ENCODE peak calls at places on chromosomes 6 and 20, in nine cellular contexts. E is AG09309, Z is testis, M is fibroblast of pulmonary artery, A is kidney epithelial cell, J is GM23338, C is heart right ventricle, Y is esophagus squamous epithelium, I is IMR-90. U is an unnamed sample.
A peak's percentile ranks its signal among the peaks of the same experiment; 100 is the strongest.

GRCh38 chr20:44180814-44181213 is 6.2 kb downstream of the JPH2 start:
- DNase-seq in E (no peak), Z (no peak), M (peak; percentile 53), A (no peak), J (peak; percentile 45), C (peak; percentile 53), Y (no peak), I (peak; percentile 35), U (no peak)

GRCh38 chr6:130324657-130325056 is 41.2 kb upstream of the TMEM200A start:
- DNase-seq in E (peak; percentile 73), Z (no peak), M (peak; percentile 55), A (no peak), J (no peak), C (no peak), Y (no peak), I (peak; percentile 83), U (peak; percentile 58)

GRCh38 chr6:43714311-43715055 is 26.9 kb upstream of the MRPS18A start:
- DNase-seq in E (peak; percentile 23), Z (no peak), M (peak; percentile 63), A (no peak), J (no peak), C (peak; percentile 37), Y (no peak), I (peak; percentile 59), U (no peak)

GRCh38 chr6:170437719-170438401 is 115.2 kb downstream of the PSMB1 start:
- DNase-seq in E (no peak), Z (peak; percentile 5), M (no peak), A (no peak), J (no peak), C (no peak), Y (no peak), I (peak; percentile 14), U (no peak)

GRCh38 chr6:125753218-125753936 is 3.9 kb downstream of the HEY2 start:
- DNase-seq in E (no peak), Z (peak; percentile 31), M (peak; percentile 67), A (no peak), J (peak; percentile 34), C (no peak), Y (no peak), I (peak; percentile 16), U (peak; percentile 37)

GRCh38 chr20:48377940-48378339 is 449.9 kb downstream of the PREX1 start:
- DNase-seq in E (no peak), Z (no peak), M (no peak), A (no peak), J (no peak), C (no peak), Y (no peak), I (no peak), U (no peak)

GRCh38 chr6:122853259-122853995 is 64.4 kb downstream of the SMPDL3A start:
- DNase-seq in E (no peak), Z (no peak), M (no peak), A (no peak), J (no peak), C (no peak), Y (no peak), I (no peak), U (no peak)

GRCh38 chr6:52286798-52287432 is 2.4 kb upstream of the MCM3 start:
- DNase-seq in E (peak; percentile 16), Z (peak; percentile 82), M (peak; percentile 83), A (no peak), J (peak; percentile 85), C (peak; percentile 56), Y (no peak), I (peak; percentile 72), U (peak; percentile 48)

GRCh38 chr20:2986466-2986865 is 57.0 kb upstream of the GNRH2 start:
- DNase-seq in E (no peak), Z (no peak), M (peak; percentile 60), A (no peak), J (no peak), C (no peak), Y (no peak), I (peak; percentile 33), U (no peak)

GRCh38 chr20:57185188-57185743 is 81.2 kb downstream of the BMP7 start:
- DNase-seq in E (no peak), Z (no peak), M (no peak), A (no peak), J (no peak), C (no peak), Y (no peak), I (no peak), U (no peak)

GRCh38 chr6:27176096-27176495 is 71.4 kb upstream of the PRSS16 start:
- DNase-seq in E (no peak), Z (no peak), M (peak; percentile 17), A (no peak), J (no peak), C (no peak), Y (no peak), I (peak; percentile 67), U (no peak)

GRCh38 chr6:28657756-28658465 is 132.2 kb downstream of the GPX5 start:
- DNase-seq in E (no peak), Z (peak; percentile 82), M (peak; percentile 80), A (no peak), J (peak; percentile 77), C (no peak), Y (no peak), I (peak; percentile 69), U (no peak)

GRCh38 chr6:4240148-4240547 is 104.8 kb upstream of the ECI2 start:
- DNase-seq in E (no peak), Z (no peak), M (peak; percentile 4), A (no peak), J (no peak), C (no peak), Y (no peak), I (no peak), U (no peak)

GRCh38 chr6:110250838-110251237 is 70.6 kb downstream of the CDC40 start:
- DNase-seq in E (no peak), Z (no peak), M (no peak), A (no peak), J (peak; percentile 62), C (no peak), Y (no peak), I (no peak), U (no peak)
- TF ChIP-seq CTCF in E (no peak), Z (no peak), M (no peak), A (no peak), J (peak; percentile 49), C (no peak), Y (no peak), I (no peak), U (no peak)

GRCh38 chr6:14875678-14876063 is 370.2 kb upstream of the JARID2 start:
- DNase-seq in E (no peak), Z (no peak), M (no peak), A (no peak), J (no peak), C (no peak), Y (no peak), I (no peak), U (no peak)

GRCh38 chr6:14880052-14880451 is 365.8 kb upstream of the JARID2 start:
- DNase-seq in E (no peak), Z (peak; percentile 48), M (no peak), A (no peak), J (no peak), C (no peak), Y (no peak), I (no peak), U (no peak)

GRCh38 chr6:14874975-14875677 is 370.7 kb upstream of the JARID2 start:
- DNase-seq in E (no peak), Z (no peak), M (no peak), A (no peak), J (no peak), C (no peak), Y (no peak), I (no peak), U (no peak)

GRCh38 chr6:14877758-14878157 is 368.1 kb upstream of the JARID2 start:
- DNase-seq in E (no peak), Z (no peak), M (peak; percentile 5), A (no peak), J (no peak), C (no peak), Y (no peak), I (no peak), U (no peak)

GRCh38 chr6:14876778-14877613 is 368.9 kb upstream of the JARID2 start:
- DNase-seq in E (peak; percentile 45), Z (no peak), M (peak; percentile 91), A (peak; percentile 80), J (no peak), C (no peak), Y (no peak), I (peak; percentile 94), U (peak; percentile 55)
- H3K4me3 ChIP-seq in E (no peak overlapping the region), Z (no peak overlapping the region), M (peak overlapping the region; percentile 10), A (no peak overlapping the region), J (no peak overlapping the region), C (no peak overlapping the region), Y (no peak overlapping the region), I (no peak overlapping the region), U (no peak overlapping the region)

DNA sequence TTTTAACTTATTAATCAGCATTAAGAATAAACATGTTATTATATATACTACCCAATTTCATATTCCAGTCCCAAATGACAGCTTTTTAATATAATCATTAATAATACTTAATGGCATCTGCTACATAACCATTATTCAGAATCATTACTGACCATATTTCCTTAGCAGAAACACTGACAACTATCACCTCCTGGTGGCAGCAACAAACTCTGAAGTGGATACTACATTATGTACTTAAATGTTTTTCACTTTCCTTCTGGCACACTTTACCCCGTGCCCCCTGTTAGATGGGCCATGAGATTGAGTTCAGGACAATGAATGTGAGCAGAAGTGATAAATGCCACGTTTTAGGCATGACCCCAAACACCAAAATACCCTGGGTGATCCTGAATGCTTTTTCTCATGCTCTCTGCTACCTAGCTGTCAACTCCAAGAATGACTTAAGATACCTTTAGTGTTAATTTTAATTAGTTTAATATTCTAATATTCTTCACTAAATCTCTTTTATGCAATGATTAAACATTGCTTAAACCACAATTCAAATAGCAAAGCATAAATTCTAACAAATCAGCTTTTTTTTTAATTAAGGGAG is 77.1 kb downstream of the LMBRD1 start:
- DNase-seq in E (no peak), Z (peak; percentile 46), M (peak; percentile 57), A (no peak), J (peak; percentile 35), C (no peak), Y (no peak), I (peak; percentile 37), U (no peak)
- TF ChIP-seq CTCF in E (peak; percentile 55), Z (peak; percentile 12), M (peak; percentile 62), A (peak; percentile 50), J (peak; percentile 60), C (peak; percentile 29), Y (no peak), I (peak; percentile 47), U (peak; percentile 57)

GRCh38 chr6:105881608-105882007 is 204.5 kb upstream of the PRDM1 start:
- DNase-seq in E (no peak), Z (no peak), M (no peak), A (no peak), J (no peak), C (no peak), Y (no peak), I (no peak), U (no peak)

GRCh38 chr6:105882071-105882803 is 203.9 kb upstream of the PRDM1 start:
- DNase-seq in E (no peak), Z (no peak), M (no peak), A (no peak), J (no peak), C (no peak), Y (no peak), I (peak; percentile 66), U (peak; percentile 29)

GRCh38 chr6:105882833-105883232 is 203.3 kb upstream of the PRDM1 start:
- DNase-seq in E (no peak), Z (no peak), M (no peak), A (no peak), J (no peak), C (no peak), Y (no peak), I (peak; percentile 44), U (no peak)

GRCh38 chr6:105879146-105879545 is 207.0 kb upstream of the PRDM1 start:
- DNase-seq in E (no peak), Z (no peak), M (no peak), A (no peak), J (no peak), C (no peak), Y (no peak), I (no peak), U (no peak)

GRCh38 chr6:105879902-105880547 is 206.1 kb upstream of the PRDM1 start:
- DNase-seq in E (peak; percentile 23), Z (peak; percentile 41), M (no peak), A (no peak), J (no peak), C (no peak), Y (no peak), I (no peak), U (no peak)
- H3K4me3 ChIP-seq in E (peak overlapping the region; percentile 16), Z (no peak overlapping the region), M (no peak overlapping the region), A (no peak overlapping the region), J (no peak overlapping the region), C (no peak overlapping the region), Y (no peak overlapping the region), I (no peak overlapping the region), U (no peak overlapping the region)

U was measured in astrocyte of the cerebellum.